ENCODE peak calls at places on chromosomes 1 and 21, in six cellular contexts. One of them, this sample, is unnamed.

GRCh38 chr1:48223372-48224081 is 1.0 kb downstream of the SLC5A9 start:
- DNase-seq in adrenal gland: no peak
- DNase-seq in IMR-90: no peak
- DNase-seq in AG09309: no peak
- DNase-seq in fibroblast of lung: no peak
- DNase-seq in cardiac fibroblast: no peak
- DNase-seq in this sample: no peak

GRCh38 chr1:3912809-3913685 is 13.0 kb upstream of the C1orf174 start:
- DNase-seq in adrenal gland: no peak
- DNase-seq in IMR-90: no peak
- DNase-seq in AG09309: no peak
- DNase-seq in fibroblast of lung: no peak
- DNase-seq in cardiac fibroblast: no peak
- DNase-seq in this sample: no peak

GRCh38 chr1:35558374-35559316 is 1.0 kb downstream of the NCDN start:
- DNase-seq in adrenal gland: no peak
- DNase-seq in IMR-90: no peak
- DNase-seq in AG09309: no peak
- DNase-seq in fibroblast of lung: no peak
- DNase-seq in cardiac fibroblast: no peak
- DNase-seq in this sample: no peak

GRCh38 chr1:30514137-30514654 is 209.2 kb downstream of the MATN1 start:
- DNase-seq in adrenal gland: no peak
- DNase-seq in IMR-90: no peak
- DNase-seq in AG09309: no peak
- DNase-seq in fibroblast of lung: no peak
- DNase-seq in cardiac fibroblast: no peak
- DNase-seq in this sample: no peak

GRCh38 chr1:163250382-163250974 is 47.8 kb upstream of the RGS5 start:
- DNase-seq in adrenal gland: no peak
- DNase-seq in IMR-90: no peak
- DNase-seq in AG09309: no peak
- DNase-seq in fibroblast of lung: no peak
- DNase-seq in cardiac fibroblast: no peak
- DNase-seq in this sample: no peak

GRCh38 chr21:41926068-41926806 is 27.6 kb downstream of the C2CD2 start:
- DNase-seq in adrenal gland: peak
- DNase-seq in IMR-90: peak
- DNase-seq in AG09309: no peak
- DNase-seq in fibroblast of lung: peak
- DNase-seq in cardiac fibroblast: peak
- DNase-seq in this sample: no peak

GRCh38 chr21:42570841-42571387 is 57.3 kb downstream of the SLC37A1 start:
- DNase-seq in adrenal gland: no peak
- DNase-seq in IMR-90: no peak
- DNase-seq in AG09309: no peak
- DNase-seq in fibroblast of lung: no peak
- DNase-seq in cardiac fibroblast: no peak
- DNase-seq in this sample: no peak

GRCh38 chr1:47894718-47895393 is 102.3 kb downstream of the TRABD2B start:
- DNase-seq in adrenal gland: peak
- DNase-seq in IMR-90: peak
- DNase-seq in AG09309: no peak
- DNase-seq in fibroblast of lung: no peak
- DNase-seq in cardiac fibroblast: peak
- DNase-seq in this sample: no peak

GRCh38 chr1:88774151-88774556 is 90.1 kb downstream of the PKN2 start:
- DNase-seq in adrenal gland: no peak
- DNase-seq in IMR-90: no peak
- DNase-seq in AG09309: no peak
- DNase-seq in fibroblast of lung: no peak
- DNase-seq in cardiac fibroblast: no peak
- DNase-seq in this sample: no peak

GRCh38 chr1:6148497-6149241 is 31.5 kb downstream of the CHD5 start:
- DNase-seq in adrenal gland: peak
- DNase-seq in IMR-90: no peak
- DNase-seq in AG09309: no peak
- DNase-seq in fibroblast of lung: peak
- DNase-seq in cardiac fibroblast: peak
- DNase-seq in this sample: no peak

GRCh38 chr1:113519561-113519960 is 129.2 kb downstream of the MAGI3 start:
- DNase-seq in adrenal gland: peak
- DNase-seq in IMR-90: peak
- DNase-seq in AG09309: no peak
- DNase-seq in fibroblast of lung: peak
- DNase-seq in cardiac fibroblast: peak
- DNase-seq in this sample: no peak

GRCh38 chr1:219143735-219144134 is 29.9 kb upstream of the LYPLAL1 start:
- DNase-seq in adrenal gland: no peak
- DNase-seq in IMR-90: peak
- DNase-seq in AG09309: no peak
- DNase-seq in fibroblast of lung: no peak
- DNase-seq in cardiac fibroblast: peak
- DNase-seq in this sample: no peak

GRCh38 chr1:181587870-181588438 is 104.6 kb downstream of the CACNA1E start:
- DNase-seq in adrenal gland: no peak
- DNase-seq in IMR-90: no peak
- DNase-seq in AG09309: no peak
- DNase-seq in fibroblast of lung: no peak
- DNase-seq in cardiac fibroblast: no peak
- DNase-seq in this sample: no peak

GRCh38 chr1:81760487-81761097 is 40.1 kb upstream of the ADGRL2 start:
- DNase-seq in adrenal gland: no peak
- DNase-seq in IMR-90: peak
- DNase-seq in AG09309: peak
- DNase-seq in fibroblast of lung: peak
- DNase-seq in cardiac fibroblast: peak
- DNase-seq in this sample: no peak

GRCh38 chr1:16138772-16139221 is 17.1 kb downstream of the EPHA2 start:
- DNase-seq in adrenal gland: peak
- DNase-seq in IMR-90: peak
- DNase-seq in AG09309: no peak
- DNase-seq in fibroblast of lung: no peak
- DNase-seq in cardiac fibroblast: no peak
- DNase-seq in this sample: no peak

GRCh38 chr1:232303221-232303620 is 326.7 kb downstream of the SIPA1L2 start:
- DNase-seq in adrenal gland: no peak
- DNase-seq in IMR-90: no peak
- DNase-seq in AG09309: no peak
- DNase-seq in fibroblast of lung: no peak
- DNase-seq in cardiac fibroblast: no peak
- DNase-seq in this sample: no peak

GRCh38 chr1:24386241-24386640 is 27.3 kb downstream of the STPG1 start:
- DNase-seq in adrenal gland: no peak
- DNase-seq in IMR-90: no peak
- DNase-seq in AG09309: no peak
- DNase-seq in fibroblast of lung: no peak
- DNase-seq in cardiac fibroblast: no peak
- DNase-seq in this sample: no peak

GRCh38 chr1:165629848-165630628 is 996 bp upstream of the MGST3 start:
- DNase-seq in adrenal gland: no peak
- DNase-seq in IMR-90: no peak
- DNase-seq in AG09309: no peak
- DNase-seq in fibroblast of lung: no peak
- DNase-seq in cardiac fibroblast: no peak
- DNase-seq in this sample: no peak

GRCh38 chr1:181033799-181034391 is at the start of gene MR1:
- DNase-seq in adrenal gland: peak
- DNase-seq in IMR-90: peak
- DNase-seq in AG09309: peak
- DNase-seq in fibroblast of lung: peak
- DNase-seq in cardiac fibroblast: peak
- DNase-seq in this sample: no peak

GRCh38 chr1:14292533-14292932 is 306.0 kb upstream of the KAZN start:
- DNase-seq in adrenal gland: no peak
- DNase-seq in IMR-90: no peak
- DNase-seq in AG09309: no peak
- DNase-seq in fibroblast of lung: no peak
- DNase-seq in cardiac fibroblast: no peak
- DNase-seq in this sample: no peak

GRCh38 chr21:44024895-44025353 is 12.8 kb downstream of the TRAPPC10 start:
- DNase-seq in adrenal gland: peak
- DNase-seq in IMR-90: peak
- DNase-seq in AG09309: peak
- DNase-seq in fibroblast of lung: peak
- DNase-seq in cardiac fibroblast: peak
- DNase-seq in this sample: no peak

GRCh38 chr1:27656157-27656893 is 15.7 kb downstream of the IFI6 start:
- DNase-seq in adrenal gland: peak
- DNase-seq in IMR-90: peak
- DNase-seq in AG09309: no peak
- DNase-seq in fibroblast of lung: peak
- DNase-seq in cardiac fibroblast: peak
- DNase-seq in this sample: no peak

GRCh38 chr1:84156210-84156621 is 12.1 kb downstream of the PRKACB start:
- DNase-seq in adrenal gland: no peak
- DNase-seq in IMR-90: peak
- DNase-seq in AG09309: peak
- DNase-seq in fibroblast of lung: peak
- DNase-seq in cardiac fibroblast: peak
- DNase-seq in this sample: no peak

GRCh38 chr1:150150511-150151021 is 850 bp downstream of the PLEKHO1 start:
- DNase-seq in adrenal gland: no peak
- DNase-seq in IMR-90: no peak
- DNase-seq in AG09309: no peak
- DNase-seq in fibroblast of lung: no peak
- DNase-seq in cardiac fibroblast: no peak
- DNase-seq in this sample: no peak

GRCh38 chr1:77348561-77348960 is 66.7 kb downstream of the AK5 start:
- DNase-seq in adrenal gland: no peak
- DNase-seq in IMR-90: no peak
- DNase-seq in AG09309: no peak
- DNase-seq in fibroblast of lung: no peak
- DNase-seq in cardiac fibroblast: no peak
- DNase-seq in this sample: no peak

GRCh38 chr1:164805399-164805798 is 246.4 kb downstream of the PBX1 start:
- DNase-seq in adrenal gland: no peak
- DNase-seq in IMR-90: peak
- DNase-seq in AG09309: no peak
- DNase-seq in fibroblast of lung: peak
- DNase-seq in cardiac fibroblast: peak
- DNase-seq in this sample: no peak

GRCh38 chr1:28915036-28915895 is 897 bp downstream of the EPB41 start:
- DNase-seq in adrenal gland: peak
- DNase-seq in IMR-90: peak
- DNase-seq in AG09309: no peak
- DNase-seq in fibroblast of lung: peak
- DNase-seq in cardiac fibroblast: peak
- DNase-seq in this sample: no peak

GRCh38 chr21:16837319-16837718 is 675.5 kb upstream of the CXADR start:
- DNase-seq in adrenal gland: no peak
- DNase-seq in IMR-90: peak
- DNase-seq in AG09309: no peak
- DNase-seq in fibroblast of lung: peak
- DNase-seq in cardiac fibroblast: peak
- DNase-seq in this sample: no peak

GRCh38 chr1:153944005-153944821 is 2.3 kb downstream of the DENND4B start:
- DNase-seq in adrenal gland: no peak
- DNase-seq in IMR-90: no peak
- DNase-seq in AG09309: no peak
- DNase-seq in fibroblast of lung: no peak
- DNase-seq in cardiac fibroblast: no peak
- DNase-seq in this sample: no peak
- H3K4me3 ChIP-seq in adrenal gland: no peak
- H3K4me3 ChIP-seq in IMR-90: no peak
- H3K4me3 ChIP-seq in AG09309: no peak
- H3K4me3 ChIP-seq in fibroblast of lung: no peak
- H3K4me3 ChIP-seq in cardiac fibroblast: no peak
- H3K4me3 ChIP-seq in this sample: no peak

DNA sequence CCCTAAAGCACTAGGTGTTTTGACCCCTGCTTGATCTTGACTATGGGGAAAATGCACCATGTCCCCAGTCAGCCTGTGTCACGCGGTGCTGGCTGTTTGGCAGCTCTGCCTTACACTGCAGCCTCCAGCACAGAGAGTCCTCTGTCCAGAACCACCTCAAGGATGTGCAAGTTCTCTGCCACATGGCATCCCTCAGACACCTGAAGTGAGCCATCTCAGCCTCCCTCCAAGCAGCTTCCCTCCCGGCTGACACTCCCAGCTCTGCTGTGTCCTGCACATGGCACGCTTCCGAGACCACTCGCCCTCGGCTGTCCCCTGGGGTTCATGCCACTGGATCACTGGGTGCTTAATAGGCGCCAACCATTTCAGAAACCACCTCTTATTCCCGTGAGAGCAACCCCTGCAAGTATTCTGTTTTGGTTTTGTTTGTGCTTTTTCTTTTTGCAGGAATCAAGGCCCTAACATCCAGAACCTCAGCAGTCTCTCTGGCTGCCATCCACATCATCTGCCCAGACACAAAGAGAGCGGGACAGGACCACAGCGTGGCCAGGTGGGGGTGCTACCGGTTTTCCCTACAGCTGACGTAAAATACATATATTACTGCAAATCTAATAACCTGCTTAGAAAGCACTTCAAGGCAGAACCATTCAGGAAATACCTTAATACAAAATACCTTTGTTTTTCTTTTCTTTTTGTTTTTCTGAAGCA is 45.7 kb downstream of the CAPZB start:
- DNase-seq in adrenal gland: no peak
- DNase-seq in IMR-90: no peak
- DNase-seq in AG09309: no peak
- DNase-seq in fibroblast of lung: no peak
- DNase-seq in cardiac fibroblast: peak
- DNase-seq in this sample: no peak
- TF ChIP-seq CTCF in adrenal gland: no peak
- TF ChIP-seq CTCF in IMR-90: peak
- TF ChIP-seq CTCF in AG09309: peak
- TF ChIP-seq CTCF in fibroblast of lung: peak
- TF ChIP-seq CTCF in cardiac fibroblast: peak
- TF ChIP-seq CTCF in this sample: peak

GRCh38 chr1:7805460-7805859 is 21.4 kb downstream of the PER3 start:
- DNase-seq in adrenal gland: no peak
- DNase-seq in IMR-90: no peak
- DNase-seq in AG09309: no peak
- DNase-seq in fibroblast of lung: no peak
- DNase-seq in cardiac fibroblast: no peak
- DNase-seq in this sample: no peak

GRCh38 chr1:7808253-7808844 is 24.3 kb downstream of the PER3 start:
- DNase-seq in adrenal gland: no peak
- DNase-seq in IMR-90: peak
- DNase-seq in AG09309: peak
- DNase-seq in fibroblast of lung: peak
- DNase-seq in cardiac fibroblast: peak
- DNase-seq in this sample: peak

GRCh38 chr1:7813677-7814373 is 29.7 kb downstream of the PER3 start:
- DNase-seq in adrenal gland: no peak
- DNase-seq in IMR-90: no peak
- DNase-seq in AG09309: no peak
- DNase-seq in fibroblast of lung: no peak
- DNase-seq in cardiac fibroblast: no peak
- DNase-seq in this sample: no peak

GRCh38 chr1:7809742-7810141 is 25.7 kb downstream of the PER3 start:
- DNase-seq in adrenal gland: no peak
- DNase-seq in IMR-90: no peak
- DNase-seq in AG09309: no peak
- DNase-seq in fibroblast of lung: no peak
- DNase-seq in cardiac fibroblast: no peak
- DNase-seq in this sample: no peak

GRCh38 chr1:7810395-7810794 is 26.3 kb downstream of the PER3 start:
- DNase-seq in adrenal gland: peak
- DNase-seq in IMR-90: peak
- DNase-seq in AG09309: peak
- DNase-seq in fibroblast of lung: peak
- DNase-seq in cardiac fibroblast: peak
- DNase-seq in this sample: peak
- H3K4me3 ChIP-seq in adrenal gland: no peak
- H3K4me3 ChIP-seq in IMR-90: no peak
- H3K4me3 ChIP-seq in AG09309: no peak
- H3K4me3 ChIP-seq in fibroblast of lung: no peak
- H3K4me3 ChIP-seq in cardiac fibroblast: no peak
- H3K4me3 ChIP-seq in this sample: no peak

GRCh38 chr1:179251675-179252074 is 22.2 kb upstream of the ABL2 start:
- DNase-seq in adrenal gland: peak
- DNase-seq in IMR-90: peak
- DNase-seq in AG09309: peak
- DNase-seq in fibroblast of lung: peak
- DNase-seq in cardiac fibroblast: peak
- DNase-seq in this sample: no peak
- TF ChIP-seq CTCF in adrenal gland: peak
- TF ChIP-seq CTCF in IMR-90: peak
- TF ChIP-seq CTCF in AG09309: peak
- TF ChIP-seq CTCF in fibroblast of lung: peak
- TF ChIP-seq CTCF in cardiac fibroblast: peak
- TF ChIP-seq CTCF in this sample: peak

This sample was measured in HFF-Myc.